ENCODE peak calls at places on chromosomes 6 and 20, in seven cellular contexts. Q is IMR-90, V is mesendoderm, D is neuronal stem cell, X is H9, R is H1, I is mesenchymal stem cell. B is an unnamed sample.
A peak's percentile ranks its signal among the peaks of the same experiment; 100 is the strongest.

GRCh38 chr20:19832875-19833274 is 74.8 kb downstream of the RIN2 start:
- DNase-seq in D (no peak), R (no peak), V (no peak), X (no peak), Q (no peak), I (no peak), B (no peak)

GRCh38 chr6:43746613-43747101 is 23.4 kb upstream of the VEGFA start:
- DNase-seq in I (no peak), X (peak; percentile 18), Q (no peak), V (no peak), R (no peak), D (no peak), B (no peak)

GRCh38 chr6:83696674-83697073 is 12.2 kb downstream of the SNAP91 start:
- DNase-seq in D (no peak), V (no peak), R (no peak), I (no peak), Q (no peak), X (no peak), B (peak; percentile 16)

GRCh38 chr20:23449400-23449799 is 3.3 kb downstream of the CST11 start:
- DNase-seq in X (no peak), V (no peak), I (no peak), Q (no peak), R (no peak), D (no peak), B (no peak)

GRCh38 chr6:8182209-8182845 is 80.0 kb upstream of the EEF1E1 start:
- DNase-seq in Q (peak; percentile 25), D (no peak), V (no peak), I (no peak), R (no peak), X (no peak), B (peak; percentile 34)

GRCh38 chr20:37481610-37482009 is 39.4 kb upstream of the NNAT start:
- DNase-seq in V (no peak), I (no peak), R (no peak), X (no peak), D (no peak), Q (no peak), B (no peak)

GRCh38 chr20:61807426-61808160 is 258.1 kb downstream of the TAF4 start:
- DNase-seq in D (no peak), R (no peak), V (no peak), I (no peak), X (no peak), Q (no peak), B (no peak)

GRCh38 chr6:33607784-33608161 is 13.3 kb upstream of the ITPR3 start:
- DNase-seq in D (no peak), V (peak; percentile 42), Q (no peak), I (no peak), R (no peak), X (no peak), B (no peak)

GRCh38 chr6:46932941-46933340 is 11.2 kb upstream of the ADGRF5 start:
- DNase-seq in R (no peak), I (peak; percentile 37), X (no peak), V (no peak), D (no peak), Q (no peak), B (no peak)

GRCh38 chr6:156598316-156598715 is 178.9 kb upstream of the ARID1B start:
- DNase-seq in D (no peak), R (no peak), V (no peak), Q (no peak), X (no peak), I (no peak), B (no peak)

GRCh38 chr6:32885698-32886286 is 31.8 kb downstream of the PSMB9 start:
- DNase-seq in V (peak; percentile 69), D (peak; percentile 36), X (no peak), R (no peak), I (peak; percentile 82), Q (peak; percentile 81), B (no peak)

GRCh38 chr20:62832212-62832922 is 15.5 kb downstream of the COL9A3 start:
- DNase-seq in R (no peak), D (no peak), I (no peak), V (peak; percentile 31), Q (no peak), X (peak; percentile 91), B (peak; percentile 33)

GRCh38 chr20:47362361-47363219 is 6.1 kb upstream of the ZMYND8 start:
- DNase-seq in Q (no peak), I (no peak), D (no peak), X (no peak), R (no peak), V (no peak), B (no peak)

GRCh38 chr6:100203391-100203790 is 209.4 kb upstream of the MCHR2 start:
- DNase-seq in V (no peak), I (peak; percentile 91), Q (peak; percentile 97), X (no peak), D (no peak), R (no peak), B (peak; percentile 38)

GRCh38 chr20:58306421-58307261 is 2.9 kb upstream of the RAB22A start:
- DNase-seq in Q (peak; percentile 76), V (no peak), X (no peak), I (peak; percentile 65), D (no peak), R (no peak), B (peak; percentile 20)

GRCh38 chr6:132598473-132598872 is 8.9 kb upstream of the TAAR5 start:
- DNase-seq in Q (no peak), X (peak; percentile 61), I (no peak), R (no peak), D (no peak), V (peak; percentile 69), B (peak; percentile 50)

GRCh38 chr6:167295495-167296292 is 4.6 kb downstream of the UNC93A start:
- DNase-seq in D (no peak), V (no peak), X (no peak), Q (no peak), I (no peak), R (no peak), B (no peak)

GRCh38 chr6:91097316-91097878 is 510.5 kb upstream of the MAP3K7 start:
- DNase-seq in Q (no peak), I (no peak), R (no peak), V (no peak), D (no peak), X (no peak), B (no peak)

GRCh38 chr20:43508604-43509040 is 1.1 kb downstream of the L3MBTL1 start:
- DNase-seq in D (no peak), Q (no peak), X (peak; percentile 94), R (no peak), V (peak; percentile 96), I (peak; percentile 34), B (peak; percentile 84)

GRCh38 chr20:40913224-40913821 is 115.3 kb upstream of the TOP1 start:
- DNase-seq in R (no peak), Q (no peak), I (no peak), V (no peak), X (no peak), D (no peak), B (no peak)
- H4K8ac ChIP-seq in R (peak overlapping the region; percentile 9), Q (no peak overlapping the region), I (no peak overlapping the region), V (no peak overlapping the region), X (no peak overlapping the region), D (no peak overlapping the region), B (no peak overlapping the region)

GRCh38 chr20:11454966-11455799 is 462.5 kb upstream of the BTBD3 start:
- DNase-seq in X (no peak), Q (peak; percentile 78), I (peak; percentile 66), D (no peak), R (no peak), V (peak; percentile 95), B (no peak)
- H2AK5ac ChIP-seq in X (no peak overlapping the region), Q (peak overlapping the region; percentile 67), I (no peak overlapping the region), D (no peak overlapping the region), R (no peak overlapping the region), V (no peak overlapping the region), B (no peak overlapping the region)

GRCh38 chr20:17715075-17715474 is 15.3 kb downstream of the BANF2 start:
- DNase-seq in X (no peak), I (no peak), D (no peak), V (no peak), R (no peak), Q (no peak), B (no peak)
- H2BK5ac ChIP-seq in X (no peak overlapping the region), I (no peak overlapping the region), D (no peak overlapping the region), V (no peak overlapping the region), R (no peak overlapping the region), Q (no peak overlapping the region), B (no peak overlapping the region)

GRCh38 chr6:42339991-42340401 is 111.7 kb downstream of the TRERF1 start:
- DNase-seq in Q (peak; percentile 24), X (no peak), I (no peak), D (no peak), R (no peak), V (no peak), B (no peak)
- H4K8ac ChIP-seq in Q (peak overlapping the region; percentile 80), X (no peak overlapping the region), I (no peak overlapping the region), D (no peak overlapping the region), R (no peak overlapping the region), V (no peak overlapping the region), B (no peak overlapping the region)

DNA sequence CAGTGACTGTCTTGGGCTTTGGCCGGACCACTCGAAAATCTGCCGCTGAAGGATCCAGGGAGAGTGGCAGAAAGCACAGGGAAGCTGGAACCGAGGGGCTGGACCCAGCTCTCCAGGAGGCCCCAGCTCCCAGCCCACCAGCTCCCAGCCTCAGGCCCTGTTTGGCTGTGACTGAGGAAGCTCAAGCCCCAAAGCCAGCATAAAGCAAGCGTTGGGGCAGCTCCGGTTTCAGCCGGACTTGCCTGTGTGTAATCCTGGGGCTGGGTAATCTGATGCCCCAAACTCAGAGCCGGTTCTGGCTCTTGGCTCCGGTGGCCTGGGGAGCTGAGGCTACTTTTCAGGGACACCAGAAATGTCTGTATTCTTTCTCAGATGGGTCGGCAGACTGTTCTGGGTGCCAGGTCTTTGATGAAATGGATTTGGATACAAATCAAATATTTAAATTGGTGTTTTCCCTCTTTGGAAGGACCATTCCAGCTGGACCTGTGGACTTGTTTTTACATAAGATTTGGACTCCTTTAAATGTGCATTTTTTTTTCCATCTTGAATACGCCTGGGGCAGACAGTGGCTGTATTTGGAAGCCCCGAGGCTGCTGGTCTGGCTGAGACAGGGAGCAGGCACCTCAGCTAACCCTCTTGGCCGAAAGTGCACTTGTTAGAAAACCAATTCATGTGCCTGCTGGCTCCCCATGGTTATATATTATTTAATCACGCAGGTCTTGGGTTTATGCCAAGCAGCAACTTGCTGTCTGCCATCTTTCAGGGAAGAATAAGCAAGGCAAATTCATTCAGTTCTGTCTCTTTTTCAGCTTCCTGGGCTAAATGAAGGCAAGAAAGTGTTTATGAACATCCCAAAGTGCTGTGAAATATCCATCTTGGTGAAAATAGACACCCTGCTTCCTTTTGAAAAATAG is 29.6 kb downstream of the RPP40 start:
- DNase-seq in D (peak; percentile 24), I (peak; percentile 14), V (peak; percentile 82), Q (peak; percentile 72), R (peak; percentile 47), X (peak; percentile 81), B (peak; percentile 41)
- H2AK5ac ChIP-seq in D (no peak overlapping the region), I (no peak overlapping the region), V (no peak overlapping the region), Q (no peak overlapping the region), R (no peak overlapping the region), X (no peak overlapping the region), B (no peak overlapping the region)

GRCh38 chr6:120282005-120282404 is 932.4 kb upstream of the MAN1A1 start:
- DNase-seq in V (no peak), R (no peak), D (no peak), I (no peak), Q (no peak), X (no peak), B (no peak)
- H2BK5ac ChIP-seq in V (no peak overlapping the region), R (no peak overlapping the region), D (no peak overlapping the region), I (no peak overlapping the region), Q (no peak overlapping the region), X (no peak overlapping the region), B (no peak overlapping the region)

GRCh38 chr6:5457036-5457435 is 195.7 kb downstream of the FARS2 start:
- DNase-seq in D (no peak), Q (peak; percentile 18), I (no peak), X (no peak), R (no peak), V (peak; percentile 41), B (no peak)
- H4K8ac ChIP-seq in D (no peak overlapping the region), Q (no peak overlapping the region), I (no peak overlapping the region), X (no peak overlapping the region), R (peak overlapping the region; percentile 72), V (no peak overlapping the region), B (no peak overlapping the region)